ENCODE peak calls at places on chromosomes 7 and 10, in nine cellular contexts. One of them, this sample, is unnamed. For H3K4me1, the result is how much of the 10 kb centered on the place peaks cover.

GRCh38 chr10:72764151-72764550 is 72.2 kb downstream of the MCU start:
- DNase-seq in PC-9: peak
- DNase-seq in GM23338: no peak
- DNase-seq in neural progenitor cell: no peak
- DNase-seq in CD8-positive, alpha-beta T cell: no peak
- DNase-seq in right lobe of liver: no peak
- DNase-seq in aorta: no peak
- DNase-seq in mesendoderm: no peak
- DNase-seq in fibroblast of lung: peak
- DNase-seq in this sample: no peak

GRCh38 chr7:22668971-22669401 is 58.0 kb upstream of the IL6 start:
- DNase-seq in neural progenitor cell: no peak
- DNase-seq in aorta: no peak
- DNase-seq in GM23338: peak
- DNase-seq in right lobe of liver: no peak
- DNase-seq in mesendoderm: peak
- DNase-seq in CD8-positive, alpha-beta T cell: no peak
- DNase-seq in PC-9: no peak
- DNase-seq in fibroblast of lung: no peak
- DNase-seq in this sample: no peak

GRCh38 chr7:134505856-134506255 is 21.5 kb upstream of the AKR1B10 start:
- DNase-seq in right lobe of liver: no peak
- DNase-seq in fibroblast of lung: no peak
- DNase-seq in CD8-positive, alpha-beta T cell: no peak
- DNase-seq in PC-9: no peak
- DNase-seq in aorta: no peak
- DNase-seq in GM23338: no peak
- DNase-seq in neural progenitor cell: no peak
- DNase-seq in mesendoderm: no peak
- DNase-seq in this sample: no peak

GRCh38 chr10:123642293-123642692 is 23.9 kb upstream of the GPR26 start:
- DNase-seq in aorta: no peak
- DNase-seq in mesendoderm: no peak
- DNase-seq in neural progenitor cell: peak
- DNase-seq in fibroblast of lung: no peak
- DNase-seq in GM23338: peak
- DNase-seq in PC-9: no peak
- DNase-seq in right lobe of liver: peak
- DNase-seq in CD8-positive, alpha-beta T cell: no peak
- DNase-seq in this sample: no peak

GRCh38 chr10:77857272-77857671 is 69.3 kb downstream of the DLG5 start:
- DNase-seq in CD8-positive, alpha-beta T cell: no peak
- DNase-seq in right lobe of liver: no peak
- DNase-seq in neural progenitor cell: no peak
- DNase-seq in mesendoderm: no peak
- DNase-seq in GM23338: no peak
- DNase-seq in fibroblast of lung: no peak
- DNase-seq in aorta: no peak
- DNase-seq in PC-9: peak
- DNase-seq in this sample: peak

GRCh38 chr7:79236352-79237028 is 217.0 kb downstream of the MAGI2 start:
- DNase-seq in right lobe of liver: no peak
- DNase-seq in mesendoderm: no peak
- DNase-seq in fibroblast of lung: no peak
- DNase-seq in neural progenitor cell: no peak
- DNase-seq in GM23338: no peak
- DNase-seq in CD8-positive, alpha-beta T cell: no peak
- DNase-seq in PC-9: no peak
- DNase-seq in aorta: no peak
- DNase-seq in this sample: no peak

GRCh38 chr10:15453462-15453861 is 82.4 kb upstream of the FAM171A1 start:
- DNase-seq in PC-9: no peak
- DNase-seq in right lobe of liver: no peak
- DNase-seq in neural progenitor cell: no peak
- DNase-seq in fibroblast of lung: no peak
- DNase-seq in aorta: no peak
- DNase-seq in mesendoderm: no peak
- DNase-seq in GM23338: no peak
- DNase-seq in CD8-positive, alpha-beta T cell: no peak
- DNase-seq in this sample: no peak

GRCh38 chr10:8829592-8829991 is 775.1 kb downstream of the GATA3 start:
- DNase-seq in GM23338: no peak
- DNase-seq in fibroblast of lung: no peak
- DNase-seq in neural progenitor cell: no peak
- DNase-seq in aorta: no peak
- DNase-seq in PC-9: no peak
- DNase-seq in mesendoderm: no peak
- DNase-seq in CD8-positive, alpha-beta T cell: no peak
- DNase-seq in right lobe of liver: no peak
- DNase-seq in this sample: no peak

GRCh38 chr7:3648276-3648675 is 347.2 kb downstream of the SDK1 start:
- DNase-seq in CD8-positive, alpha-beta T cell: no peak
- DNase-seq in neural progenitor cell: no peak
- DNase-seq in mesendoderm: no peak
- DNase-seq in PC-9: no peak
- DNase-seq in GM23338: no peak
- DNase-seq in fibroblast of lung: no peak
- DNase-seq in aorta: no peak
- DNase-seq in right lobe of liver: no peak
- DNase-seq in this sample: no peak

GRCh38 chr7:94368371-94368791 is 26.3 kb upstream of the COL1A2 start:
- DNase-seq in neural progenitor cell: peak
- DNase-seq in aorta: no peak
- DNase-seq in PC-9: no peak
- DNase-seq in mesendoderm: no peak
- DNase-seq in CD8-positive, alpha-beta T cell: no peak
- DNase-seq in GM23338: no peak
- DNase-seq in fibroblast of lung: peak
- DNase-seq in right lobe of liver: no peak
- DNase-seq in this sample: no peak

GRCh38 chr10:29648983-29649268 is 14.2 kb upstream of the SVIL start:
- DNase-seq in neural progenitor cell: no peak
- DNase-seq in CD8-positive, alpha-beta T cell: no peak
- DNase-seq in aorta: no peak
- DNase-seq in right lobe of liver: no peak
- DNase-seq in mesendoderm: no peak
- DNase-seq in fibroblast of lung: peak
- DNase-seq in PC-9: no peak
- DNase-seq in GM23338: no peak
- DNase-seq in this sample: no peak

GRCh38 chr10:86632009-86632800 is 22.1 kb upstream of the OPN4 start:
- DNase-seq in GM23338: peak
- DNase-seq in fibroblast of lung: peak
- DNase-seq in CD8-positive, alpha-beta T cell: no peak
- DNase-seq in neural progenitor cell: peak
- DNase-seq in right lobe of liver: no peak
- DNase-seq in aorta: peak
- DNase-seq in PC-9: no peak
- DNase-seq in mesendoderm: peak
- DNase-seq in this sample: no peak

GRCh38 chr10:93445097-93445960 is 36.8 kb downstream of the MYOF start:
- DNase-seq in fibroblast of lung: peak
- DNase-seq in neural progenitor cell: peak
- DNase-seq in right lobe of liver: peak
- DNase-seq in aorta: peak
- DNase-seq in GM23338: peak
- DNase-seq in CD8-positive, alpha-beta T cell: no peak
- DNase-seq in PC-9: peak
- DNase-seq in mesendoderm: peak
- DNase-seq in this sample: peak

GRCh38 chr10:31120392-31120791 is 88.7 kb upstream of the ZNF438 start:
- DNase-seq in CD8-positive, alpha-beta T cell: no peak
- DNase-seq in fibroblast of lung: peak
- DNase-seq in neural progenitor cell: no peak
- DNase-seq in PC-9: no peak
- DNase-seq in mesendoderm: no peak
- DNase-seq in GM23338: no peak
- DNase-seq in right lobe of liver: no peak
- DNase-seq in aorta: no peak
- DNase-seq in this sample: no peak

GRCh38 chr7:97003262-97004236 is 1.8 kb upstream of the DLX6 start:
- DNase-seq in fibroblast of lung: no peak
- DNase-seq in PC-9: no peak
- DNase-seq in neural progenitor cell: peak
- DNase-seq in mesendoderm: peak
- DNase-seq in CD8-positive, alpha-beta T cell: no peak
- DNase-seq in right lobe of liver: no peak
- DNase-seq in GM23338: peak
- DNase-seq in aorta: no peak
- DNase-seq in this sample: no peak

GRCh38 chr7:97006146-97006950 is 995 bp downstream of the DLX6 start:
- DNase-seq in right lobe of liver: no peak
- DNase-seq in fibroblast of lung: peak
- DNase-seq in GM23338: peak
- DNase-seq in neural progenitor cell: peak
- DNase-seq in aorta: no peak
- DNase-seq in PC-9: no peak
- DNase-seq in CD8-positive, alpha-beta T cell: no peak
- DNase-seq in mesendoderm: peak
- DNase-seq in this sample: no peak

GRCh38 chr7:97005764-97006145 is 402 bp downstream of the DLX6 start:
- DNase-seq in GM23338: no peak
- DNase-seq in aorta: no peak
- DNase-seq in mesendoderm: no peak
- DNase-seq in fibroblast of lung: peak
- DNase-seq in PC-9: no peak
- DNase-seq in CD8-positive, alpha-beta T cell: no peak
- DNase-seq in neural progenitor cell: no peak
- DNase-seq in right lobe of liver: no peak
- DNase-seq in this sample: no peak

GRCh38 chr7:97004237-97004930 is 969 bp upstream of the DLX6 start:
- DNase-seq in mesendoderm: no peak
- DNase-seq in right lobe of liver: no peak
- DNase-seq in aorta: no peak
- DNase-seq in GM23338: peak
- DNase-seq in CD8-positive, alpha-beta T cell: no peak
- DNase-seq in PC-9: no peak
- DNase-seq in neural progenitor cell: no peak
- DNase-seq in fibroblast of lung: no peak
- DNase-seq in this sample: no peak

DNA sequence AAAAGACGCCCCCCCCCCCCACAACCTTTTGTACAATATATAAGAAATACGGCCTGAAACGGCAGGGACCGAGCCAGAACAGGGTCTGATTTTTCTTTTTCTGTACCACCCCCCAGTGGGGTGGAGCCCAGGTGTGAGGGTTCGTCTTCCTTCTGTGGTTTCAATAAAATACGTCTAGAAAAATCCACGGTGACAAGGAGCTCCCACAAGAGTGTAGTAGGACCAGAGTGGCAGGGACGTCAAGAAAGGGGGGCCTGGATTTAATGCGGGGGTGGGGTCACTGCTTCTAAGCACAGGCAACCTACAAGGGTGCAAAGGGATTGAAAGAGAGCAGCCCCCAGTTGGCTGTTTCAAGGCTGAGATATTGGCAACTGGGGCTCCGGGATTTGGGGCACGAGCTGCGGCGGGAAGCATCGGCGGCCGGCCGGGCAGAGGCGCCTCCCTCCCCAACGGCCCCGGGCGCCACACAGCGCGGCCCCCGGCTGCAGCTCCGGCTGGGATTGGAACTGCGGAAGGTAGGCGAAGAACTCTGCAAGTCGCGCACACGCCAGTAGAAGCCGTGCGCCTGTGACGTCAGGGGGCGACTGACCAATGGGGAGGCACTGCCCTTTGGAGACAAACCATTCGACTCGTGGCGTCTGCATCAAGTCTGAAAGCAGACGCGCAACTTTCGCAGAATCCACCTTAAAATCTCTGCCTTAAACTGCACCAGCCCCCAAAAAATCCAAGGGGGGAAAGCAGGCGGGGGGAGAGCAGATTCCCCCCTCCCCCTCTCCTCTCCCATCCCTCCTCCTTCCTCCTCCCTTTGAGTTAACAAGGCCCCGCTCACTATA is at the start of gene DLX6:
- DNase-seq in mesendoderm: peak
- DNase-seq in aorta: peak
- DNase-seq in fibroblast of lung: peak
- DNase-seq in PC-9: no peak
- DNase-seq in GM23338: peak
- DNase-seq in neural progenitor cell: peak
- DNase-seq in CD8-positive, alpha-beta T cell: no peak
- DNase-seq in right lobe of liver: no peak
- DNase-seq in this sample: no peak
- H3K27ac ChIP-seq in mesendoderm: no peak
- H3K27ac ChIP-seq in aorta: no peak
- H3K27ac ChIP-seq in fibroblast of lung: no peak
- H3K27ac ChIP-seq in PC-9: no peak
- H3K27ac ChIP-seq in GM23338: no peak
- H3K27ac ChIP-seq in neural progenitor cell: no peak
- H3K27ac ChIP-seq in CD8-positive, alpha-beta T cell: no peak
- H3K27ac ChIP-seq in right lobe of liver: no peak
- H3K27ac ChIP-seq in this sample: no peak

GRCh38 chr10:95382596-95382995 is 91.8 kb upstream of the PDLIM1 start:
- DNase-seq in GM23338: no peak
- DNase-seq in neural progenitor cell: no peak
- DNase-seq in right lobe of liver: no peak
- DNase-seq in aorta: no peak
- DNase-seq in fibroblast of lung: no peak
- DNase-seq in CD8-positive, alpha-beta T cell: no peak
- DNase-seq in mesendoderm: no peak
- DNase-seq in PC-9: no peak
- DNase-seq in this sample: no peak
- H3K4me1 ChIP-seq in GM23338: under half
- H3K4me1 ChIP-seq in neural progenitor cell: under half
- H3K4me1 ChIP-seq in right lobe of liver: under half
- H3K4me1 ChIP-seq in aorta: under half
- H3K4me1 ChIP-seq in fibroblast of lung: under half
- H3K4me1 ChIP-seq in CD8-positive, alpha-beta T cell: under half
- H3K4me1 ChIP-seq in mesendoderm: under half
- H3K4me1 ChIP-seq in PC-9: under half
- H3K4me1 ChIP-seq in this sample: under half

DNA sequence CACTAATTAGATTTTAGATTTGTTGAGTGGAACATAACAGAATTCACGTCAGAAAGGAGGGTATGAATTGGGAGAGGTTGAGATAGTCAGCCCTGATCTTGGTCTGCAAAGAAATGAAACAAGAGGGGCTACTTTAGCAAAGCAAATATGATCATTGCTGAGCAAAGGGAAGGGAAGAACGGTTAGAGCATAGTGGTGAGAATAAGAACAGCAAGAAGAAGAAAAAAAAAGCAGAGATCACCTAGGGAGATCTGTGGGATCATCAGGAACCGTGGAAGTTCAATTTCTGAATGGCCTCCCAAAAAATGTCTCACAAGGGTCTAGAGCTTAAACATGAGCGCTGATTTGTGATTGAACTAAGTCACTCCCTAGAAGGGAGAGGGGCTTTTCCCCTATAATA is 156.1 kb downstream of the DGKI start:
- DNase-seq in GM23338: no peak
- DNase-seq in mesendoderm: no peak
- DNase-seq in fibroblast of lung: no peak
- DNase-seq in aorta: no peak
- DNase-seq in CD8-positive, alpha-beta T cell: no peak
- DNase-seq in right lobe of liver: no peak
- DNase-seq in PC-9: no peak
- DNase-seq in neural progenitor cell: no peak
- DNase-seq in this sample: no peak
- H3K27ac ChIP-seq in GM23338: no peak
- H3K27ac ChIP-seq in mesendoderm: no peak
- H3K27ac ChIP-seq in fibroblast of lung: no peak
- H3K27ac ChIP-seq in aorta: no peak
- H3K27ac ChIP-seq in CD8-positive, alpha-beta T cell: no peak
- H3K27ac ChIP-seq in right lobe of liver: no peak
- H3K27ac ChIP-seq in PC-9: no peak
- H3K27ac ChIP-seq in neural progenitor cell: no peak
- H3K27ac ChIP-seq in this sample: no peak

GRCh38 chr10:34029455-34029854 is 695.0 kb upstream of the NRP1 start:
- DNase-seq in PC-9: no peak
- DNase-seq in mesendoderm: no peak
- DNase-seq in GM23338: no peak
- DNase-seq in aorta: no peak
- DNase-seq in right lobe of liver: no peak
- DNase-seq in fibroblast of lung: no peak
- DNase-seq in CD8-positive, alpha-beta T cell: no peak
- DNase-seq in neural progenitor cell: no peak
- DNase-seq in this sample: no peak
- H3K4me1 ChIP-seq in PC-9: under half
- H3K4me1 ChIP-seq in mesendoderm: under half
- H3K4me1 ChIP-seq in GM23338: under half
- H3K4me1 ChIP-seq in aorta: under half
- H3K4me1 ChIP-seq in right lobe of liver: under half
- H3K4me1 ChIP-seq in fibroblast of lung: under half
- H3K4me1 ChIP-seq in CD8-positive, alpha-beta T cell: under half
- H3K4me1 ChIP-seq in neural progenitor cell: under half
- H3K4me1 ChIP-seq in this sample: under half

This sample was measured in lower lobe of right lung.